ENCODE peak calls at places on chromosomes 2 and 18, in six cellular contexts. A is SK-N-SH; T is lower lobe of right lung; P is stimulated activated CD8-positive, alpha-beta memory T cell treated with anti-CD3 and anti-CD28 coated beads, Interleukin-2, amount 100 ng/mL, for 1 hour; I is lung; Z is iPS-NIHi11. Q is an unnamed sample.

GRCh38 chr2:229282758-229283546 is 11.9 kb upstream of the PID1 start:
- DNase-seq in A (no peak), T (no peak), P (no peak), I (no peak), Z (no peak), Q (no peak)

GRCh38 chr2:95381212-95382127 is 21.0 kb upstream of the FAHD2A start:
- DNase-seq in A (no peak), T (no peak), P (no peak), I (no peak), Z (no peak), Q (no peak)

GRCh38 chr18:12408247-12408869 is 629 bp downstream of the PRELID3A start:
- DNase-seq in A (peak; percentile 34), T (no peak), P (no peak), I (peak; percentile 33), Z (no peak), Q (peak; percentile 18)

GRCh38 chr2:195319548-195320415 is 337.2 kb upstream of the SLC39A10 start:
- DNase-seq in A (no peak), T (no peak), P (no peak), I (no peak), Z (no peak), Q (no peak)

GRCh38 chr2:233422050-233422639 is 67.9 kb downstream of the DGKD start:
- DNase-seq in A (no peak), T (peak; percentile 95), P (no peak), I (peak; percentile 93), Z (peak; percentile 61), Q (no peak)

GRCh38 chr2:41913311-41913710 is 134.5 kb upstream of the PKDCC start:
- DNase-seq in A (no peak), T (no peak), P (no peak), I (no peak), Z (no peak), Q (no peak)

GRCh38 chr2:99659874-99660273 is 170.1 kb upstream of the REV1 start:
- DNase-seq in A (no peak), T (no peak), P (no peak), I (no peak), Z (no peak), Q (no peak)

GRCh38 chr2:8676915-8677645 is 4.8 kb upstream of the ID2 start:
- DNase-seq in A (peak; percentile 84), T (peak; percentile 56), P (no peak), I (no peak), Z (no peak), Q (no peak)

GRCh38 chr2:11998626-11999378 is 252.4 kb downstream of the LPIN1 start:
- DNase-seq in A (no peak), T (no peak), P (no peak), I (no peak), Z (no peak), Q (no peak)

GRCh38 chr18:60549338-60549960 is 176.9 kb upstream of the MC4R start:
- DNase-seq in A (peak; percentile 43), T (no peak), P (no peak), I (no peak), Z (peak; percentile 31), Q (peak; percentile 28)

GRCh38 chr2:224156436-224156835 is 117.3 kb upstream of the SERPINE2 start:
- DNase-seq in A (no peak), T (no peak), P (no peak), I (no peak), Z (no peak), Q (no peak)

GRCh38 chr2:24026233-24026632 is 16.3 kb downstream of the MFSD2B start:
- DNase-seq in A (no peak), T (no peak), P (no peak), I (no peak), Z (peak; percentile 29), Q (no peak)

GRCh38 chr2:108531674-108532055 is 2.6 kb upstream of the LIMS1 start:
- DNase-seq in A (no peak), T (no peak), P (no peak), I (no peak), Z (no peak), Q (no peak)

GRCh38 chr2:11583203-11583752 is 49.4 kb downstream of the GREB1 start:
- DNase-seq in A (no peak), T (no peak), P (no peak), I (no peak), Z (no peak), Q (no peak)

GRCh38 chr2:229375241-229375640 is 104.2 kb upstream of the PID1 start:
- DNase-seq in A (no peak), T (no peak), P (no peak), I (no peak), Z (no peak), Q (no peak)

GRCh38 chr2:25672500-25673169 is 742 bp downstream of the DTNB start:
- DNase-seq in A (no peak), T (peak; percentile 80), P (peak; percentile 40), I (peak; percentile 61), Z (peak; percentile 77), Q (peak; percentile 45)

Q was measured in neural crest cell.